ENCODE peak calls at places on chromosomes 3 and 15, in six cellular contexts. One of them, this sample, is unnamed. For H3K36me3 and H3K4me1, the result is how much of the 10 kb centered on the place peaks cover.

GRCh38 chr3:106114848-106115247 is 246.0 kb upstream of the CBLB start:
- DNase-seq in stomach: no peak
- DNase-seq in endothelial cell of umbilical vein: no peak
- DNase-seq in right lobe of liver: no peak
- DNase-seq in prostate gland: no peak
- DNase-seq in heart left ventricle: no peak
- DNase-seq in this sample: no peak

GRCh38 chr3:23112491-23112890 is 90.6 kb upstream of the UBE2E2 start:
- DNase-seq in stomach: no peak
- DNase-seq in endothelial cell of umbilical vein: no peak
- DNase-seq in right lobe of liver: peak
- DNase-seq in prostate gland: peak
- DNase-seq in heart left ventricle: no peak
- DNase-seq in this sample: no peak

GRCh38 chr3:151016421-151016820 is 43.9 kb upstream of the CLRN1 start:
- DNase-seq in stomach: no peak
- DNase-seq in endothelial cell of umbilical vein: no peak
- DNase-seq in right lobe of liver: no peak
- DNase-seq in prostate gland: no peak
- DNase-seq in heart left ventricle: no peak
- DNase-seq in this sample: no peak

GRCh38 chr3:134543113-134543512 is 57.3 kb downstream of the CEP63 start:
- DNase-seq in stomach: no peak
- DNase-seq in endothelial cell of umbilical vein: no peak
- DNase-seq in right lobe of liver: no peak
- DNase-seq in prostate gland: no peak
- DNase-seq in heart left ventricle: no peak
- DNase-seq in this sample: no peak

GRCh38 chr15:37121492-37121891 is 21.1 kb upstream of the MEIS2 start:
- DNase-seq in stomach: no peak
- DNase-seq in endothelial cell of umbilical vein: no peak
- DNase-seq in right lobe of liver: no peak
- DNase-seq in prostate gland: no peak
- DNase-seq in heart left ventricle: no peak
- DNase-seq in this sample: no peak

GRCh38 chr3:125662675-125663074 is 67.4 kb upstream of the OSBPL11 start:
- DNase-seq in stomach: no peak
- DNase-seq in endothelial cell of umbilical vein: no peak
- DNase-seq in right lobe of liver: no peak
- DNase-seq in prostate gland: no peak
- DNase-seq in heart left ventricle: no peak
- DNase-seq in this sample: no peak

GRCh38 chr3:11642455-11643162 is 1.1 kb downstream of the VGLL4 start:
- DNase-seq in stomach: peak
- DNase-seq in endothelial cell of umbilical vein: peak
- DNase-seq in right lobe of liver: peak
- DNase-seq in prostate gland: peak
- DNase-seq in heart left ventricle: peak
- DNase-seq in this sample: peak

GRCh38 chr3:42803800-42804112 is 534 bp downstream of the HIGD1A start:
- DNase-seq in stomach: peak
- DNase-seq in endothelial cell of umbilical vein: no peak
- DNase-seq in right lobe of liver: peak
- DNase-seq in prostate gland: no peak
- DNase-seq in heart left ventricle: peak
- DNase-seq in this sample: peak

GRCh38 chr3:117184574-117184973 is 475.0 kb downstream of the TUSC7 start:
- DNase-seq in stomach: no peak
- DNase-seq in endothelial cell of umbilical vein: peak
- DNase-seq in right lobe of liver: no peak
- DNase-seq in prostate gland: no peak
- DNase-seq in heart left ventricle: no peak
- DNase-seq in this sample: no peak

GRCh38 chr3:15241341-15241740 is 35.3 kb downstream of the CAPN7 start:
- DNase-seq in stomach: no peak
- DNase-seq in endothelial cell of umbilical vein: peak
- DNase-seq in right lobe of liver: no peak
- DNase-seq in prostate gland: no peak
- DNase-seq in heart left ventricle: no peak
- DNase-seq in this sample: peak

GRCh38 chr3:37974121-37974927 is 16.3 kb upstream of the VILL start:
- DNase-seq in stomach: peak
- DNase-seq in endothelial cell of umbilical vein: peak
- DNase-seq in right lobe of liver: peak
- DNase-seq in prostate gland: peak
- DNase-seq in heart left ventricle: peak
- DNase-seq in this sample: no peak

GRCh38 chr3:114179575-114179974 is 723 bp upstream of the DRD3 start:
- DNase-seq in stomach: no peak
- DNase-seq in endothelial cell of umbilical vein: peak
- DNase-seq in right lobe of liver: no peak
- DNase-seq in prostate gland: no peak
- DNase-seq in heart left ventricle: no peak
- DNase-seq in this sample: no peak

GRCh38 chr3:20060924-20061323 is 20.7 kb downstream of the KAT2B start:
- DNase-seq in stomach: no peak
- DNase-seq in endothelial cell of umbilical vein: no peak
- DNase-seq in right lobe of liver: no peak
- DNase-seq in prostate gland: no peak
- DNase-seq in heart left ventricle: no peak
- DNase-seq in this sample: no peak

GRCh38 chr15:51837784-51838183 is 8.3 kb downstream of the TMOD3 start:
- DNase-seq in stomach: no peak
- DNase-seq in endothelial cell of umbilical vein: peak
- DNase-seq in right lobe of liver: no peak
- DNase-seq in prostate gland: no peak
- DNase-seq in heart left ventricle: no peak
- DNase-seq in this sample: no peak

GRCh38 chr3:31014317-31015040 is 120.0 kb upstream of the GADL1 start:
- DNase-seq in stomach: no peak
- DNase-seq in endothelial cell of umbilical vein: peak
- DNase-seq in right lobe of liver: no peak
- DNase-seq in prostate gland: no peak
- DNase-seq in heart left ventricle: no peak
- DNase-seq in this sample: no peak

GRCh38 chr3:190014940-190015339 is 105.8 kb downstream of the P3H2 start:
- DNase-seq in stomach: no peak
- DNase-seq in endothelial cell of umbilical vein: no peak
- DNase-seq in right lobe of liver: no peak
- DNase-seq in prostate gland: no peak
- DNase-seq in heart left ventricle: no peak
- DNase-seq in this sample: no peak

GRCh38 chr15:89034305-89034704 is 54.0 kb upstream of the ABHD2 start:
- DNase-seq in stomach: no peak
- DNase-seq in endothelial cell of umbilical vein: peak
- DNase-seq in right lobe of liver: no peak
- DNase-seq in prostate gland: no peak
- DNase-seq in heart left ventricle: no peak
- DNase-seq in this sample: no peak

GRCh38 chr3:57675530-57675929 is 17.3 kb downstream of the DENND6A start:
- DNase-seq in stomach: no peak
- DNase-seq in endothelial cell of umbilical vein: no peak
- DNase-seq in right lobe of liver: no peak
- DNase-seq in prostate gland: no peak
- DNase-seq in heart left ventricle: no peak
- DNase-seq in this sample: no peak

GRCh38 chr15:65653781-65654521 is 32.2 kb downstream of the SLC24A1 start:
- DNase-seq in stomach: no peak
- DNase-seq in endothelial cell of umbilical vein: peak
- DNase-seq in right lobe of liver: no peak
- DNase-seq in prostate gland: no peak
- DNase-seq in heart left ventricle: no peak
- DNase-seq in this sample: no peak

GRCh38 chr3:63912768-63913588 is 795 bp upstream of the SCAANT1 start:
- DNase-seq in stomach: peak
- DNase-seq in endothelial cell of umbilical vein: peak
- DNase-seq in right lobe of liver: peak
- DNase-seq in prostate gland: peak
- DNase-seq in heart left ventricle: peak
- DNase-seq in this sample: peak

GRCh38 chr3:50519471-50520089 is 16.1 kb upstream of the CACNA2D2 start:
- DNase-seq in stomach: peak
- DNase-seq in endothelial cell of umbilical vein: peak
- DNase-seq in right lobe of liver: peak
- DNase-seq in prostate gland: peak
- DNase-seq in heart left ventricle: peak
- DNase-seq in this sample: peak

GRCh38 chr3:116318370-116318769 is 126.9 kb downstream of the LSAMP start:
- DNase-seq in stomach: no peak
- DNase-seq in endothelial cell of umbilical vein: no peak
- DNase-seq in right lobe of liver: no peak
- DNase-seq in prostate gland: no peak
- DNase-seq in heart left ventricle: no peak
- DNase-seq in this sample: no peak

GRCh38 chr3:171159024-171159821 is 132.7 kb upstream of the SLC2A2 start:
- DNase-seq in stomach: no peak
- DNase-seq in endothelial cell of umbilical vein: no peak
- DNase-seq in right lobe of liver: no peak
- DNase-seq in prostate gland: no peak
- DNase-seq in heart left ventricle: no peak
- DNase-seq in this sample: no peak

GRCh38 chr15:77497942-77498361 is 77.3 kb downstream of the HMG20A start:
- DNase-seq in stomach: no peak
- DNase-seq in endothelial cell of umbilical vein: no peak
- DNase-seq in right lobe of liver: no peak
- DNase-seq in prostate gland: no peak
- DNase-seq in heart left ventricle: peak
- DNase-seq in this sample: peak

GRCh38 chr3:52715714-52716305 is 9.9 kb downstream of the SPCS1 start:
- DNase-seq in stomach: no peak
- DNase-seq in endothelial cell of umbilical vein: no peak
- DNase-seq in right lobe of liver: no peak
- DNase-seq in prostate gland: no peak
- DNase-seq in heart left ventricle: no peak
- DNase-seq in this sample: no peak

GRCh38 chr3:70829101-70829500 is 516.7 kb upstream of the MDFIC2 start:
- DNase-seq in stomach: no peak
- DNase-seq in endothelial cell of umbilical vein: peak
- DNase-seq in right lobe of liver: peak
- DNase-seq in prostate gland: no peak
- DNase-seq in heart left ventricle: peak
- DNase-seq in this sample: peak

GRCh38 chr15:66948294-66948693 is 117.1 kb upstream of the SMAD3 start:
- DNase-seq in stomach: no peak
- DNase-seq in endothelial cell of umbilical vein: no peak
- DNase-seq in right lobe of liver: no peak
- DNase-seq in prostate gland: no peak
- DNase-seq in heart left ventricle: no peak
- DNase-seq in this sample: no peak

GRCh38 chr15:67173786-67174185 is 80.7 kb downstream of the AAGAB start:
- DNase-seq in stomach: no peak
- DNase-seq in endothelial cell of umbilical vein: no peak
- DNase-seq in right lobe of liver: no peak
- DNase-seq in prostate gland: no peak
- DNase-seq in heart left ventricle: no peak
- DNase-seq in this sample: no peak

GRCh38 chr3:6791161-6791560 is 69.8 kb upstream of the GRM7 start:
- DNase-seq in stomach: no peak
- DNase-seq in endothelial cell of umbilical vein: peak
- DNase-seq in right lobe of liver: no peak
- DNase-seq in prostate gland: no peak
- DNase-seq in heart left ventricle: no peak
- DNase-seq in this sample: no peak

GRCh38 chr3:52205727-52206372 is 7.9 kb downstream of the ALAS1 start:
- DNase-seq in stomach: no peak
- DNase-seq in endothelial cell of umbilical vein: no peak
- DNase-seq in right lobe of liver: peak
- DNase-seq in prostate gland: no peak
- DNase-seq in heart left ventricle: no peak
- DNase-seq in this sample: no peak

DNA sequence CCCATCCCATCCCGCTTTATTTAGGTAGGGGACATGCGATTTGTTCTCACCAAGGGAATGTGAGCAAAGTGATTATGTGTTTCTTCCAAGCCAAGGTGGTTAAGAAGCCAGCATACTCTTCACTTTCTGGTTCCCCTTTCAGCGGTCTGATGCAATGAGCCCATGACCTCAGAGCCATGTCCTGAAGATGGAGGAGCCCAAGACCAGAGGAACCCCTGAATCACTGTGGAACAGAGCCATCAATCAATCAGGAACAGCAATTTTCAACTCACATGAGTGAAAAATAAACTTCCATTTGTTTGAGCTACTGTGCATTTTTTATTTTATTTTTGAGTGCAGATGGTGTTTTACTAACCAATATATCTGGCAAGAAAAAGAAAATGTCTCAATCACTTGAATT is 10.8 kb downstream of the THRB start:
- DNase-seq in stomach: no peak
- DNase-seq in endothelial cell of umbilical vein: no peak
- DNase-seq in right lobe of liver: peak
- DNase-seq in prostate gland: no peak
- DNase-seq in heart left ventricle: no peak
- DNase-seq in this sample: no peak
- H3K36me3 ChIP-seq in stomach: under half
- H3K36me3 ChIP-seq in endothelial cell of umbilical vein: under half
- H3K36me3 ChIP-seq in right lobe of liver: under half
- H3K36me3 ChIP-seq in prostate gland: under half
- H3K36me3 ChIP-seq in heart left ventricle: under half
- H3K36me3 ChIP-seq in this sample: under half

GRCh38 chr15:64158363-64159134 is 4.3 kb downstream of the PPIB start:
- DNase-seq in stomach: no peak
- DNase-seq in endothelial cell of umbilical vein: no peak
- DNase-seq in right lobe of liver: no peak
- DNase-seq in prostate gland: no peak
- DNase-seq in heart left ventricle: no peak
- DNase-seq in this sample: no peak
- TF ChIP-seq POLR2A in stomach: no peak
- TF ChIP-seq POLR2A in endothelial cell of umbilical vein: no peak
- TF ChIP-seq POLR2A in right lobe of liver: no peak
- TF ChIP-seq POLR2A in prostate gland: no peak
- TF ChIP-seq POLR2A in heart left ventricle: no peak
- TF ChIP-seq POLR2A in this sample: no peak

DNA sequence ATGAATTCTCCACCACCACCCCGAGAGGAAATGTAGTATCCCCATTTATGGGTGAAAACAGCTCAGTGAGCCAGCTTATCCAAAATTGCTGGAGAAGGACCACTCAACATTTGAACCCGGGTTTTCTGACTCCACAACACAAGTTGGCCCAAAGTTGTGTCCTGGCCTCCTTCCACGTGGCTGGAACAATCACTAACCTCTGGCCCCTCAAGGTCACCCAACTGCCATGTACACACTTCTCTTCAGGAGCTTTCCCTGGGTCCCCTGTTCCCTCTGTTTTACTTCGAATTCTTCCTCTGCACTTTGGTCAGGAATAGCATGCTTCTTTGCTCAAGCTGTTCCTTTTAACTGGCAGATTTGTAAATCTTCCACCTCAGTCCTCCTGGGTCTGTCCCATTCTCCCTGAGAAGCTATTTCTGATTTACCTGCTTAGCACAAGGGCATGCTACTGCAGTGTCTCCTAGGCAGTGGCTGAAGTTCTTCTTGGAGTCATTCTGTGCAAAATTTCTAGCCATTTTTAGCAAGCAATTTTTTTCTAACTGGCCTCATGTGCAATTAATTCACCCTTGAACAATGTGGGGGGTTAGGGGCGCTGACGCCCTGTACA is 39.2 kb downstream of the TRIM71 start:
- DNase-seq in stomach: no peak
- DNase-seq in endothelial cell of umbilical vein: no peak
- DNase-seq in right lobe of liver: no peak
- DNase-seq in prostate gland: no peak
- DNase-seq in heart left ventricle: no peak
- DNase-seq in this sample: no peak
- H3K4me1 ChIP-seq in stomach: under half
- H3K4me1 ChIP-seq in endothelial cell of umbilical vein: under half
- H3K4me1 ChIP-seq in right lobe of liver: under half
- H3K4me1 ChIP-seq in prostate gland: under half
- H3K4me1 ChIP-seq in heart left ventricle: under half
- H3K4me1 ChIP-seq in this sample: under half

GRCh38 chr15:48481802-48482201 is 150.6 kb downstream of the DUT start:
- DNase-seq in stomach: no peak
- DNase-seq in endothelial cell of umbilical vein: no peak
- DNase-seq in right lobe of liver: no peak
- DNase-seq in prostate gland: no peak
- DNase-seq in heart left ventricle: no peak
- DNase-seq in this sample: no peak
- H3K36me3 ChIP-seq in stomach: under half
- H3K36me3 ChIP-seq in endothelial cell of umbilical vein: under half
- H3K36me3 ChIP-seq in right lobe of liver: under half
- H3K36me3 ChIP-seq in prostate gland: under half
- H3K36me3 ChIP-seq in heart left ventricle: under half
- H3K36me3 ChIP-seq in this sample: under half